ENCODE peak calls at places on chromosomes 2 and 18, in six cellular contexts. Q, Y, H, F, B and S are unnamed samples.

GRCh38 chr2:104052341-104052740 is 801.6 kb upstream of the POU3F3 start:
- DNase-seq in Q (no peak), Y (no peak), H (no peak), F (no peak), B (no peak), S (no peak)

GRCh38 chr18:22439447-22439846 is 21.7 kb upstream of the CTAGE1 start:
- DNase-seq in Q (no peak), Y (no peak), H (no peak), F (no peak), B (peak; percentile 69), S (no peak)

GRCh38 chr2:234249873-234250272 is 199.4 kb downstream of the SPP2 start:
- DNase-seq in Q (no peak), Y (no peak), H (no peak), F (no peak), B (peak; percentile 94), S (peak; percentile 25)

GRCh38 chr2:216546231-216546630 is 47.6 kb downstream of the RPL37A start:
- DNase-seq in Q (no peak), Y (no peak), H (no peak), F (no peak), B (no peak), S (no peak)

GRCh38 chr2:55056024-55056521 is 5.8 kb upstream of the RTN4 start:
- DNase-seq in Q (no peak), Y (no peak), H (no peak), F (no peak), B (no peak), S (no peak)

GRCh38 chr2:189933911-189934399 is 128.6 kb downstream of the MSTN start:
- DNase-seq in Q (no peak), Y (no peak), H (no peak), F (no peak), B (peak; percentile 61), S (no peak)

GRCh38 chr18:48009116-48009825 is 78.8 kb upstream of the SMAD2 start:
- DNase-seq in Q (peak; percentile 51), Y (no peak), H (no peak), F (no peak), B (no peak), S (no peak)

GRCh38 chr2:132521321-132521720 is 104.7 kb downstream of the GPR39 start:
- DNase-seq in Q (no peak), Y (no peak), H (no peak), F (no peak), B (no peak), S (no peak)

GRCh38 chr2:12302691-12303090 is 414.0 kb upstream of the TRIB2 start:
- DNase-seq in Q (no peak), Y (no peak), H (no peak), F (no peak), B (no peak), S (no peak)

GRCh38 chr2:108533832-108534576 is at the start of gene LIMS1:
- DNase-seq in Q (peak; percentile 96), Y (peak; percentile 82), H (peak; percentile 93), F (peak; percentile 90), B (peak; percentile 66), S (peak; percentile 92)
- TF ChIP-seq CTCF in Q (no peak), Y (no peak), H (no peak), F (no peak), B (no peak), S (no peak)

DNA sequence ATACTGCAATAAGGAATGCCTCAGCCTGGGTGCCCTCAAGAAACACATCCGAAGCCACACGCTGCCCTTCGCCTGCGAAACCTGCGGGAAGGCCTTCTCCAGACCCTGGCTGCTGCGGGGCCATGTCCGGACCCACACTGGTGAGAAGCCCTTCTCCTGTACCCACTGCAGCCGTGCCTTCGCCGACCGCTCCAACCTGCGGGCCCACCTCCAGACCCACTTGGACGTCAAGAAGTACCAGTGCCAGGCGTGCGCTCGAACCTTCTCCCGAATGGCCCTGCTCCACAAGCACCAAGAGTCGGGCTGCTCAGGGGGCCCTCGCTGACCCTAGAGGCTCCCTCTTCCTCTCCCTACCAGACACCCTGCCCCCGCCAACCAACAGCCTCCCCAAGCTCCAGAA is 37.6 kb downstream of the UNC80 start:
- DNase-seq in Q (no peak), Y (no peak), H (no peak), F (no peak), B (no peak), S (no peak)
- TF ChIP-seq CTCF in Q (no peak), Y (no peak), H (no peak), F (no peak), B (no peak), S (no peak)

GRCh38 chr2:202681688-202682205 is 47.0 kb downstream of the FAM117B start:
- DNase-seq in Q (no peak), Y (no peak), H (no peak), F (no peak), B (no peak), S (no peak)

GRCh38 chr2:202679980-202680379 is 45.2 kb downstream of the FAM117B start:
- DNase-seq in Q (no peak), Y (no peak), H (no peak), F (no peak), B (no peak), S (no peak)

GRCh38 chr2:202682274-202682673 is 47.5 kb downstream of the FAM117B start:
- DNase-seq in Q (no peak), Y (no peak), H (no peak), F (no peak), B (no peak), S (no peak)

DNA sequence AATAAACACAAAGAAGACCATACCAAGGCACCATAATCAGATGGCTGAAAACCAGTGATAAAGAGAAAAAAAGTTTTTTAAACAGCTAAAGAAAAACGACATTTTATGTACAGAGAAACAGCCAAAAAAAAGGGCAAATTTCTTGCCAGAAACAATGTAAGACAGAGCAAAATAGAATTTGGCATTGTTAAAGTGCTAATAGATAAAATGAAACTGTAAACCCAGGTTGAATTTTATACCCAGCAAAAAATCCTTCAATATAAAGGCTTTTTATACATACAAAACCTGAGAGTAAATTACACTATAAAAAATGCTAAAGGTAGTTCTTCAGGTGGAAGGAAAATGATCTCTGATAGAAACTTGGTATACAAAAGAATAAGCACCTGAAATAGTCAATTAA is 45.7 kb downstream of the FAM117B start:
- DNase-seq in Q (no peak), Y (no peak), H (no peak), F (no peak), B (no peak), S (no peak)
- TF ChIP-seq CTCF in Q (no peak), Y (no peak), H (no peak), F (no peak), B (no peak), S (no peak)

GRCh38 chr2:139763705-139764104 is 983.5 kb upstream of the NXPH2 start:
- DNase-seq in Q (no peak), Y (no peak), H (no peak), F (no peak), B (no peak), S (no peak)

GRCh38 chr2:139759000-139759505 is 978.9 kb upstream of the NXPH2 start:
- DNase-seq in Q (no peak), Y (no peak), H (no peak), F (no peak), B (no peak), S (no peak)
- TF ChIP-seq CTCF in Q (no peak), Y (no peak), H (no peak), F (no peak), B (no peak), S (no peak)